ENCODE peak calls at places on chromosome 20, in five cellular contexts. J, B, E, I and V are unnamed samples.

GRCh38 chr20:17806739-17807441 is 107.1 kb downstream of the BANF2 start:
- DNase-seq in I (no peak), J (no peak), E (peak; percentile 54), B (no peak), V (no peak)

GRCh38 chr20:3406481-3407425 is 716 bp downstream of the DNAAF9 start:
- DNase-seq in B (peak; percentile 38), E (no peak), J (peak; percentile 60), I (no peak), V (no peak)

GRCh38 chr20:44721785-44722054 is 6.6 kb downstream of the CCN5 start:
- DNase-seq in I (no peak), B (no peak), E (no peak), J (no peak), V (no peak)

GRCh38 chr20:36720510-36720909 is 25.4 kb downstream of the NDRG3 start:
- DNase-seq in J (no peak), E (no peak), B (no peak), I (no peak), V (no peak)

GRCh38 chr20:38764563-38765355 is 16.5 kb downstream of the ACTR5 start:
- DNase-seq in E (peak; percentile 58), I (no peak), J (no peak), B (no peak), V (no peak)

GRCh38 chr20:37119356-37120036 is 23.7 kb upstream of the RBL1 start:
- DNase-seq in E (no peak), I (no peak), B (no peak), J (no peak), V (no peak)

GRCh38 chr20:10429443-10429981 is 4.5 kb downstream of the MKKS start:
- DNase-seq in I (no peak), J (no peak), B (no peak), E (no peak), V (no peak)

GRCh38 chr20:52552181-52552872 is 360.7 kb upstream of the ZFP64 start:
- DNase-seq in I (no peak), J (no peak), E (no peak), B (no peak), V (no peak)

GRCh38 chr20:9332783-9333482 is 181.5 kb upstream of the LAMP5 start:
- DNase-seq in E (no peak), J (no peak), I (no peak), B (no peak), V (no peak)

GRCh38 chr20:41617059-41617921 is 887 bp downstream of the CHD6 start:
- DNase-seq in E (no peak), J (peak; percentile 18), I (peak; percentile 43), B (peak; percentile 29), V (peak; percentile 33)

GRCh38 chr20:23141016-23141415 is 54.9 kb upstream of the CD93 start:
- DNase-seq in B (no peak), I (no peak), E (no peak), J (no peak), V (no peak)

GRCh38 chr20:48236485-48237055 is 451.3 kb upstream of the SULF2 start:
- DNase-seq in B (no peak), E (no peak), I (no peak), J (no peak), V (no peak)

GRCh38 chr20:6954219-6954618 is 186.7 kb downstream of the BMP2 start:
- DNase-seq in I (no peak), E (no peak), J (no peak), B (no peak), V (no peak)